ENCODE peak calls at places on chromosomes 11 and 22, in nine cellular contexts. One of them, this sample, is unnamed.

GRCh38 chr11:113465786-113466185 is 9.4 kb downstream of the DRD2 start:
- DNase-seq in NCI-H1417: no peak
- DNase-seq in HS-5: no peak
- DNase-seq in left kidney: no peak
- DNase-seq in cardiac muscle cell: no peak
- DNase-seq in dorsolateral prefrontal cortex: no peak
- DNase-seq in HTR-8/SVneo: no peak
- DNase-seq in M059J: peak
- DNase-seq in fibroblast of the aortic adventitia: no peak
- DNase-seq in this sample: no peak

GRCh38 chr11:20026629-20027545 is 133.4 kb downstream of the DBX1 start:
- DNase-seq in NCI-H1417: peak
- DNase-seq in HS-5: no peak
- DNase-seq in left kidney: peak
- DNase-seq in cardiac muscle cell: no peak
- DNase-seq in dorsolateral prefrontal cortex: no peak
- DNase-seq in HTR-8/SVneo: no peak
- DNase-seq in M059J: no peak
- DNase-seq in fibroblast of the aortic adventitia: no peak
- DNase-seq in this sample: no peak

GRCh38 chr22:50184004-50184461 is 1.7 kb upstream of the TRABD start:
- DNase-seq in NCI-H1417: no peak
- DNase-seq in HS-5: no peak
- DNase-seq in left kidney: peak
- DNase-seq in cardiac muscle cell: peak
- DNase-seq in dorsolateral prefrontal cortex: no peak
- DNase-seq in HTR-8/SVneo: peak
- DNase-seq in M059J: peak
- DNase-seq in fibroblast of the aortic adventitia: peak
- DNase-seq in this sample: no peak

GRCh38 chr22:45602824-45603301 is 68.8 kb upstream of the ATXN10 start:
- DNase-seq in NCI-H1417: no peak
- DNase-seq in HS-5: no peak
- DNase-seq in left kidney: peak
- DNase-seq in cardiac muscle cell: no peak
- DNase-seq in dorsolateral prefrontal cortex: no peak
- DNase-seq in HTR-8/SVneo: peak
- DNase-seq in M059J: peak
- DNase-seq in fibroblast of the aortic adventitia: peak
- DNase-seq in this sample: no peak

GRCh38 chr22:46516638-46517037 is 20.8 kb downstream of the CELSR1 start:
- DNase-seq in NCI-H1417: no peak
- DNase-seq in HS-5: no peak
- DNase-seq in left kidney: no peak
- DNase-seq in cardiac muscle cell: no peak
- DNase-seq in dorsolateral prefrontal cortex: no peak
- DNase-seq in HTR-8/SVneo: no peak
- DNase-seq in M059J: no peak
- DNase-seq in fibroblast of the aortic adventitia: no peak
- DNase-seq in this sample: no peak

GRCh38 chr11:117909611-117910382 is 19.4 kb downstream of the TMPRSS13 start:
- DNase-seq in NCI-H1417: no peak
- DNase-seq in HS-5: no peak
- DNase-seq in left kidney: no peak
- DNase-seq in cardiac muscle cell: no peak
- DNase-seq in dorsolateral prefrontal cortex: peak
- DNase-seq in HTR-8/SVneo: no peak
- DNase-seq in M059J: no peak
- DNase-seq in fibroblast of the aortic adventitia: no peak
- DNase-seq in this sample: peak

GRCh38 chr11:45289369-45289768 is 3.2 kb upstream of the SYT13 start:
- DNase-seq in NCI-H1417: no peak
- DNase-seq in HS-5: peak
- DNase-seq in left kidney: no peak
- DNase-seq in cardiac muscle cell: no peak
- DNase-seq in dorsolateral prefrontal cortex: no peak
- DNase-seq in HTR-8/SVneo: peak
- DNase-seq in M059J: peak
- DNase-seq in fibroblast of the aortic adventitia: peak
- DNase-seq in this sample: no peak

GRCh38 chr11:7060828-7061227 is 28.0 kb upstream of the RBMXL2 start:
- DNase-seq in NCI-H1417: no peak
- DNase-seq in HS-5: peak
- DNase-seq in left kidney: no peak
- DNase-seq in cardiac muscle cell: no peak
- DNase-seq in dorsolateral prefrontal cortex: no peak
- DNase-seq in HTR-8/SVneo: no peak
- DNase-seq in M059J: peak
- DNase-seq in fibroblast of the aortic adventitia: peak
- DNase-seq in this sample: no peak

GRCh38 chr22:39985383-39986045 is 9.2 kb upstream of the FAM83F start:
- DNase-seq in NCI-H1417: no peak
- DNase-seq in HS-5: no peak
- DNase-seq in left kidney: no peak
- DNase-seq in cardiac muscle cell: no peak
- DNase-seq in dorsolateral prefrontal cortex: no peak
- DNase-seq in HTR-8/SVneo: no peak
- DNase-seq in M059J: no peak
- DNase-seq in fibroblast of the aortic adventitia: no peak
- DNase-seq in this sample: no peak

GRCh38 chr11:8768625-8769333 is 86.2 kb downstream of the RPL27A start:
- DNase-seq in NCI-H1417: peak
- DNase-seq in HS-5: peak
- DNase-seq in left kidney: no peak
- DNase-seq in cardiac muscle cell: no peak
- DNase-seq in dorsolateral prefrontal cortex: no peak
- DNase-seq in HTR-8/SVneo: peak
- DNase-seq in M059J: peak
- DNase-seq in fibroblast of the aortic adventitia: peak
- DNase-seq in this sample: no peak

GRCh38 chr11:2687223-2687530 is 12.6 kb downstream of the KCNQ1OT1 start:
- DNase-seq in NCI-H1417: no peak
- DNase-seq in HS-5: no peak
- DNase-seq in left kidney: no peak
- DNase-seq in cardiac muscle cell: no peak
- DNase-seq in dorsolateral prefrontal cortex: peak
- DNase-seq in HTR-8/SVneo: no peak
- DNase-seq in M059J: no peak
- DNase-seq in fibroblast of the aortic adventitia: no peak
- DNase-seq in this sample: peak

GRCh38 chr11:29527391-29527936 is 489.4 kb downstream of the KCNA4 start:
- DNase-seq in NCI-H1417: no peak
- DNase-seq in HS-5: peak
- DNase-seq in left kidney: peak
- DNase-seq in cardiac muscle cell: no peak
- DNase-seq in dorsolateral prefrontal cortex: no peak
- DNase-seq in HTR-8/SVneo: no peak
- DNase-seq in M059J: peak
- DNase-seq in fibroblast of the aortic adventitia: peak
- DNase-seq in this sample: no peak

GRCh38 chr11:67356867-67357561 is 3.7 kb upstream of the POLD4 start:
- DNase-seq in NCI-H1417: peak
- DNase-seq in HS-5: no peak
- DNase-seq in left kidney: peak
- DNase-seq in cardiac muscle cell: peak
- DNase-seq in dorsolateral prefrontal cortex: peak
- DNase-seq in HTR-8/SVneo: peak
- DNase-seq in M059J: peak
- DNase-seq in fibroblast of the aortic adventitia: peak
- DNase-seq in this sample: no peak

GRCh38 chr11:12163181-12163841 is 52.9 kb downstream of the MICAL2 start:
- DNase-seq in NCI-H1417: no peak
- DNase-seq in HS-5: no peak
- DNase-seq in left kidney: peak
- DNase-seq in cardiac muscle cell: peak
- DNase-seq in dorsolateral prefrontal cortex: no peak
- DNase-seq in HTR-8/SVneo: no peak
- DNase-seq in M059J: peak
- DNase-seq in fibroblast of the aortic adventitia: no peak
- DNase-seq in this sample: peak

GRCh38 chr22:20027966-20028854 is 7.3 kb downstream of the TANGO2 start:
- DNase-seq in NCI-H1417: no peak
- DNase-seq in HS-5: no peak
- DNase-seq in left kidney: no peak
- DNase-seq in cardiac muscle cell: no peak
- DNase-seq in dorsolateral prefrontal cortex: no peak
- DNase-seq in HTR-8/SVneo: no peak
- DNase-seq in M059J: no peak
- DNase-seq in fibroblast of the aortic adventitia: peak
- DNase-seq in this sample: no peak

GRCh38 chr22:35521358-35522264 is 19.0 kb upstream of the RASD2 start:
- DNase-seq in NCI-H1417: peak
- DNase-seq in HS-5: no peak
- DNase-seq in left kidney: no peak
- DNase-seq in cardiac muscle cell: no peak
- DNase-seq in dorsolateral prefrontal cortex: no peak
- DNase-seq in HTR-8/SVneo: no peak
- DNase-seq in M059J: peak
- DNase-seq in fibroblast of the aortic adventitia: no peak
- DNase-seq in this sample: no peak

GRCh38 chr11:130894322-130895025 is 21.8 kb downstream of the SNX19 start:
- DNase-seq in NCI-H1417: peak
- DNase-seq in HS-5: no peak
- DNase-seq in left kidney: peak
- DNase-seq in cardiac muscle cell: peak
- DNase-seq in dorsolateral prefrontal cortex: peak
- DNase-seq in HTR-8/SVneo: no peak
- DNase-seq in M059J: peak
- DNase-seq in fibroblast of the aortic adventitia: peak
- DNase-seq in this sample: no peak

GRCh38 chr11:69003301-69003865 is 9.7 kb downstream of the MRGPRF start:
- DNase-seq in NCI-H1417: no peak
- DNase-seq in HS-5: no peak
- DNase-seq in left kidney: no peak
- DNase-seq in cardiac muscle cell: no peak
- DNase-seq in dorsolateral prefrontal cortex: no peak
- DNase-seq in HTR-8/SVneo: no peak
- DNase-seq in M059J: no peak
- DNase-seq in fibroblast of the aortic adventitia: no peak
- DNase-seq in this sample: peak

GRCh38 chr11:1494650-1495049 is 8.1 kb upstream of the MOB2 start:
- DNase-seq in NCI-H1417: no peak
- DNase-seq in HS-5: no peak
- DNase-seq in left kidney: no peak
- DNase-seq in cardiac muscle cell: no peak
- DNase-seq in dorsolateral prefrontal cortex: no peak
- DNase-seq in HTR-8/SVneo: no peak
- DNase-seq in M059J: no peak
- DNase-seq in fibroblast of the aortic adventitia: no peak
- DNase-seq in this sample: no peak

GRCh38 chr11:2898366-2899079 is 12.9 kb upstream of the CDKN1C start:
- DNase-seq in NCI-H1417: no peak
- DNase-seq in HS-5: peak
- DNase-seq in left kidney: no peak
- DNase-seq in cardiac muscle cell: no peak
- DNase-seq in dorsolateral prefrontal cortex: no peak
- DNase-seq in HTR-8/SVneo: peak
- DNase-seq in M059J: peak
- DNase-seq in fibroblast of the aortic adventitia: peak
- DNase-seq in this sample: no peak

GRCh38 chr11:77071671-77072605 is 5.2 kb downstream of the CAPN5 start:
- DNase-seq in NCI-H1417: no peak
- DNase-seq in HS-5: no peak
- DNase-seq in left kidney: no peak
- DNase-seq in cardiac muscle cell: no peak
- DNase-seq in dorsolateral prefrontal cortex: peak
- DNase-seq in HTR-8/SVneo: no peak
- DNase-seq in M059J: peak
- DNase-seq in fibroblast of the aortic adventitia: no peak
- DNase-seq in this sample: peak

GRCh38 chr11:36239636-36240035 is 49.6 kb downstream of the COMMD9 start:
- DNase-seq in NCI-H1417: no peak
- DNase-seq in HS-5: no peak
- DNase-seq in left kidney: no peak
- DNase-seq in cardiac muscle cell: no peak
- DNase-seq in dorsolateral prefrontal cortex: no peak
- DNase-seq in HTR-8/SVneo: no peak
- DNase-seq in M059J: no peak
- DNase-seq in fibroblast of the aortic adventitia: no peak
- DNase-seq in this sample: no peak